ENCODE peak calls at places on chromosomes 4 and X, in nine cellular contexts. One of them, this sample, is unnamed.

GRCh38 chr4:169017971-169018370 is 7.9 kb upstream of the CBR4 start:
- DNase-seq in upper lobe of left lung: no peak
- DNase-seq in cardiac muscle cell: no peak
- DNase-seq in pancreas: no peak
- DNase-seq in left ventricle myocardium inferior: no peak
- DNase-seq in SK-N-SH: no peak
- DNase-seq in naive thymus-derived CD8-positive, alpha-beta T cell: no peak
- DNase-seq in AML-193: no peak
- DNase-seq in SW480: no peak
- DNase-seq in this sample: no peak

GRCh38 chr4:163701915-163702314 is 207.4 kb downstream of the TMA16 start:
- DNase-seq in upper lobe of left lung: no peak
- DNase-seq in cardiac muscle cell: no peak
- DNase-seq in pancreas: no peak
- DNase-seq in left ventricle myocardium inferior: no peak
- DNase-seq in SK-N-SH: no peak
- DNase-seq in naive thymus-derived CD8-positive, alpha-beta T cell: no peak
- DNase-seq in AML-193: no peak
- DNase-seq in SW480: peak
- DNase-seq in this sample: no peak

GRCh38 chr4:152422817-152423320 is 113.0 kb downstream of the FBXW7 start:
- DNase-seq in upper lobe of left lung: no peak
- DNase-seq in cardiac muscle cell: no peak
- DNase-seq in pancreas: no peak
- DNase-seq in left ventricle myocardium inferior: no peak
- DNase-seq in SK-N-SH: no peak
- DNase-seq in naive thymus-derived CD8-positive, alpha-beta T cell: no peak
- DNase-seq in AML-193: no peak
- DNase-seq in SW480: no peak
- DNase-seq in this sample: no peak

GRCh38 chrX:16023790-16024734 is 99.3 kb upstream of the GRPR start:
- DNase-seq in upper lobe of left lung: no peak
- DNase-seq in cardiac muscle cell: no peak
- DNase-seq in pancreas: no peak
- DNase-seq in left ventricle myocardium inferior: no peak
- DNase-seq in SK-N-SH: no peak
- DNase-seq in naive thymus-derived CD8-positive, alpha-beta T cell: no peak
- DNase-seq in AML-193: no peak
- DNase-seq in SW480: peak
- DNase-seq in this sample: no peak

GRCh38 chrX:7996414-7996813 is 69.2 kb upstream of the PNPLA4 start:
- DNase-seq in upper lobe of left lung: no peak
- DNase-seq in cardiac muscle cell: peak
- DNase-seq in pancreas: no peak
- DNase-seq in left ventricle myocardium inferior: no peak
- DNase-seq in SK-N-SH: peak
- DNase-seq in naive thymus-derived CD8-positive, alpha-beta T cell: no peak
- DNase-seq in AML-193: peak
- DNase-seq in SW480: peak
- DNase-seq in this sample: no peak

GRCh38 chr4:174119051-174119450 is 164.4 kb downstream of the FBXO8 start:
- DNase-seq in upper lobe of left lung: no peak
- DNase-seq in cardiac muscle cell: no peak
- DNase-seq in pancreas: no peak
- DNase-seq in left ventricle myocardium inferior: no peak
- DNase-seq in SK-N-SH: peak
- DNase-seq in naive thymus-derived CD8-positive, alpha-beta T cell: no peak
- DNase-seq in AML-193: peak
- DNase-seq in SW480: no peak
- DNase-seq in this sample: no peak

GRCh38 chrX:39652336-39652735 is 445.4 kb downstream of the BCOR start:
- DNase-seq in upper lobe of left lung: no peak
- DNase-seq in cardiac muscle cell: no peak
- DNase-seq in pancreas: no peak
- DNase-seq in left ventricle myocardium inferior: no peak
- DNase-seq in SK-N-SH: peak
- DNase-seq in naive thymus-derived CD8-positive, alpha-beta T cell: no peak
- DNase-seq in AML-193: peak
- DNase-seq in SW480: no peak
- DNase-seq in this sample: no peak

GRCh38 chr4:54976682-54977081 is 148.7 kb downstream of the KDR start:
- DNase-seq in upper lobe of left lung: no peak
- DNase-seq in cardiac muscle cell: peak
- DNase-seq in pancreas: no peak
- DNase-seq in left ventricle myocardium inferior: no peak
- DNase-seq in SK-N-SH: no peak
- DNase-seq in naive thymus-derived CD8-positive, alpha-beta T cell: no peak
- DNase-seq in AML-193: no peak
- DNase-seq in SW480: no peak
- DNase-seq in this sample: no peak

GRCh38 chr4:104615496-104615895 is 120.8 kb upstream of the CXXC4 start:
- DNase-seq in upper lobe of left lung: no peak
- DNase-seq in cardiac muscle cell: no peak
- DNase-seq in pancreas: no peak
- DNase-seq in left ventricle myocardium inferior: no peak
- DNase-seq in SK-N-SH: no peak
- DNase-seq in naive thymus-derived CD8-positive, alpha-beta T cell: no peak
- DNase-seq in AML-193: no peak
- DNase-seq in SW480: no peak
- DNase-seq in this sample: no peak

GRCh38 chrX:136214551-136214950 is 36.6 kb downstream of the MAP7D3 start:
- DNase-seq in upper lobe of left lung: no peak
- DNase-seq in cardiac muscle cell: no peak
- DNase-seq in pancreas: no peak
- DNase-seq in left ventricle myocardium inferior: no peak
- DNase-seq in SK-N-SH: no peak
- DNase-seq in naive thymus-derived CD8-positive, alpha-beta T cell: no peak
- DNase-seq in AML-193: no peak
- DNase-seq in SW480: peak
- DNase-seq in this sample: no peak

GRCh38 chr4:148286043-148286442 is 156.2 kb downstream of the NR3C2 start:
- DNase-seq in upper lobe of left lung: no peak
- DNase-seq in cardiac muscle cell: no peak
- DNase-seq in pancreas: no peak
- DNase-seq in left ventricle myocardium inferior: no peak
- DNase-seq in SK-N-SH: peak
- DNase-seq in naive thymus-derived CD8-positive, alpha-beta T cell: no peak
- DNase-seq in AML-193: no peak
- DNase-seq in SW480: no peak
- DNase-seq in this sample: no peak

GRCh38 chr4:73984736-73985527 is 3.1 kb downstream of the PPBP start:
- DNase-seq in upper lobe of left lung: no peak
- DNase-seq in cardiac muscle cell: no peak
- DNase-seq in pancreas: no peak
- DNase-seq in left ventricle myocardium inferior: no peak
- DNase-seq in SK-N-SH: no peak
- DNase-seq in naive thymus-derived CD8-positive, alpha-beta T cell: no peak
- DNase-seq in AML-193: no peak
- DNase-seq in SW480: no peak
- DNase-seq in this sample: no peak

GRCh38 chr4:121950212-121950679 is 1.6 kb downstream of the TRPC3 start:
- DNase-seq in upper lobe of left lung: peak
- DNase-seq in cardiac muscle cell: peak
- DNase-seq in pancreas: peak
- DNase-seq in left ventricle myocardium inferior: peak
- DNase-seq in SK-N-SH: peak
- DNase-seq in naive thymus-derived CD8-positive, alpha-beta T cell: peak
- DNase-seq in AML-193: no peak
- DNase-seq in SW480: peak
- DNase-seq in this sample: no peak

GRCh38 chr4:165383757-165384156 is 4.9 kb downstream of the CPE start:
- DNase-seq in upper lobe of left lung: no peak
- DNase-seq in cardiac muscle cell: no peak
- DNase-seq in pancreas: no peak
- DNase-seq in left ventricle myocardium inferior: no peak
- DNase-seq in SK-N-SH: no peak
- DNase-seq in naive thymus-derived CD8-positive, alpha-beta T cell: no peak
- DNase-seq in AML-193: no peak
- DNase-seq in SW480: no peak
- DNase-seq in this sample: no peak